ENCODE peak calls at places on chromosomes 3 and 15, in ten cellular contexts. Z is gastrocnemius medialis; C is Panc1; Y is fibroblast of the aortic adventitia; F is activated CD4-positive, alpha-beta T cell treated with anti-CD3 and anti-CD28 coated beads, Interleukin-2, amount 50 U/mL, for 1 hour; K is stimulated activated CD8-positive, alpha-beta memory T cell treated with anti-CD3 and anti-CD28 coated beads, Interleukin-4, amount 100 ng/mL, for 24 hours; W is mammary epithelial cell; H is GM12865; B is AG20443; U is nucleus accumbens. R is an unnamed sample.

GRCh38 chr3:106116733-106117489 is 248.1 kb upstream of the CBLB start:
- DNase-seq in W (no peak), C (no peak), Y (no peak), Z (no peak), U (no peak), F (no peak), K (no peak), H (no peak), B (no peak), R (no peak)

GRCh38 chr15:67176195-67176971 is 78.1 kb downstream of the AAGAB start:
- DNase-seq in W (no peak), Y (no peak), C (no peak), B (no peak), F (no peak), U (no peak), K (no peak), Z (no peak), H (no peak), R (no peak)

GRCh38 chr3:45994661-45995369 is 809 bp downstream of the FYCO1 start:
- DNase-seq in Y (no peak), H (peak), F (peak), Z (no peak), B (peak), C (no peak), K (peak), U (no peak), W (no peak), R (no peak)

GRCh38 chr15:61831505-61831921 is 228.7 kb downstream of the VPS13C start:
- DNase-seq in B (no peak), H (no peak), W (no peak), U (no peak), Y (no peak), F (no peak), K (no peak), Z (peak), C (no peak), R (no peak)

GRCh38 chr3:156174229-156174847 is 54.0 kb downstream of the KCNAB1 start:
- DNase-seq in F (no peak), H (peak), K (no peak), W (peak), Z (no peak), Y (peak), C (no peak), B (peak), U (no peak), R (no peak)

GRCh38 chr3:173096140-173096539 is 44.9 kb downstream of the SPATA16 start:
- DNase-seq in F (no peak), U (no peak), B (no peak), Y (no peak), H (no peak), Z (no peak), W (no peak), K (no peak), C (no peak), R (no peak)

GRCh38 chr15:31270767-31271166 is 55.9 kb upstream of the KLF13 start:
- DNase-seq in Z (no peak), W (no peak), Y (no peak), K (no peak), B (peak), C (no peak), H (no peak), U (no peak), F (no peak), R (no peak)

GRCh38 chr15:59436774-59437472 is 1.1 kb upstream of the FAM81A start:
- DNase-seq in C (no peak), Y (peak), H (peak), Z (no peak), U (no peak), F (no peak), W (no peak), B (no peak), K (no peak), R (no peak)

GRCh38 chr15:94174399-94174802 is 57.0 kb upstream of the MCTP2 start:
- DNase-seq in H (no peak), B (peak), C (no peak), U (no peak), Z (no peak), K (no peak), F (no peak), W (peak), Y (no peak), R (no peak)

GRCh38 chr15:45891766-45892165 is 256.9 kb downstream of the SQOR start:
- DNase-seq in K (no peak), Y (no peak), U (no peak), H (no peak), Z (peak), F (no peak), W (no peak), C (no peak), B (peak), R (no peak)

GRCh38 chr15:101804375-101804774 is 1.1 kb downstream of the OR4F6 start:
- DNase-seq in F (no peak), K (no peak), W (no peak), H (no peak), U (no peak), C (no peak), B (no peak), Y (no peak), Z (no peak), R (no peak)

GRCh38 chr15:70475921-70476320 is 287.4 kb downstream of the UACA start:
- DNase-seq in K (no peak), C (no peak), U (no peak), Y (peak), F (no peak), B (peak), Z (no peak), H (no peak), W (no peak), R (no peak)

GRCh38 chr3:165070682-165071081 is 7.6 kb downstream of the SI start:
- DNase-seq in U (no peak), Z (no peak), H (no peak), B (no peak), F (no peak), Y (no peak), W (no peak), K (no peak), C (no peak), R (no peak)

GRCh38 chr3:4999626-5000184 is 20.5 kb downstream of the BHLHE40 start:
- DNase-seq in Y (no peak), B (no peak), W (peak), K (no peak), U (no peak), Z (no peak), C (no peak), F (no peak), H (peak), R (no peak)

GRCh38 chr15:67755936-67756335 is 69.4 kb upstream of the SKOR1 start:
- DNase-seq in H (no peak), Z (no peak), Y (no peak), B (no peak), U (no peak), C (no peak), K (no peak), F (no peak), W (no peak), R (no peak)

GRCh38 chr3:71397046-71397445 is 186.5 kb downstream of the FOXP1 start:
- DNase-seq in H (peak), Y (peak), F (no peak), C (peak), K (no peak), B (peak), Z (no peak), W (no peak), U (no peak), R (no peak)

GRCh38 chr15:57384024-57384423 is 7.7 kb downstream of the CGNL1 start:
- DNase-seq in U (no peak), Z (no peak), C (no peak), B (no peak), F (no peak), W (no peak), H (no peak), Y (peak), K (no peak), R (no peak)

GRCh38 chr3:38725726-38726410 is 76.4 kb upstream of the SCN5A start:
- DNase-seq in Z (no peak), W (no peak), C (no peak), U (no peak), F (no peak), B (peak), K (no peak), H (no peak), Y (peak), R (no peak)

GRCh38 chr3:49276475-49277356 is at the start of gene C3orf62:
- DNase-seq in B (peak), C (no peak), H (peak), U (peak), W (peak), Z (peak), K (peak), Y (peak), F (peak), R (peak)

GRCh38 chr15:76905855-76906254 is 715 bp upstream of the SCAPER start:
- DNase-seq in U (no peak), H (no peak), B (no peak), Y (no peak), C (no peak), W (no peak), F (no peak), K (no peak), Z (no peak), R (no peak)

GRCh38 chr3:16849795-16850194 is 35.0 kb upstream of the PLCL2 start:
- DNase-seq in B (peak), W (no peak), K (no peak), H (no peak), Y (peak), U (no peak), F (no peak), C (no peak), Z (no peak), R (no peak)

GRCh38 chr15:50049871-50050270 is 69.2 kb downstream of the ATP8B4 start:
- DNase-seq in B (no peak), H (no peak), Y (peak), K (no peak), U (no peak), W (no peak), C (no peak), F (no peak), Z (no peak), R (no peak)

GRCh38 chr3:161107311-161107710 is 2.2 kb upstream of the B3GALNT1 start:
- DNase-seq in K (no peak), C (no peak), Z (no peak), Y (no peak), B (no peak), W (no peak), H (no peak), U (no peak), F (no peak), R (no peak)

GRCh38 chr15:75721923-75722870 is 9.5 kb upstream of the CSPG4 start:
- DNase-seq in C (no peak), Z (no peak), W (no peak), U (no peak), H (no peak), K (no peak), Y (no peak), F (no peak), B (no peak), R (no peak)

GRCh38 chr3:50671331-50671730 is 3.4 kb upstream of the DOCK3 start:
- DNase-seq in Y (peak), B (peak), C (no peak), Z (no peak), K (no peak), U (no peak), W (peak), F (no peak), H (no peak), R (no peak)

GRCh38 chr3:142850395-142851023 is 38.4 kb downstream of the PCOLCE2 start:
- DNase-seq in B (peak), F (no peak), Y (peak), K (no peak), W (peak), H (no peak), C (peak), U (no peak), Z (no peak), R (peak)